ENCODE peak calls at places on chromosome 15, in ten cellular contexts. L is suprapubic skin; G is naive thymus-derived CD8-positive, alpha-beta T cell; H is A549; I is RWPE1; T is CD8-positive, alpha-beta memory T cell; P is GM23338; S is activated B cell treated with CpG ODN at 0.5 μM for 24 hours; Q is activated CD4-positive, alpha-beta T cell treated with anti-CD3 and anti-CD28 coated beads, Interleukin-2, amount 50 U/mL, for 1 hour; F is activated CD8-positive, alpha-beta memory T cell treated with anti-CD3 and anti-CD28 coated beads, Interleukin-2, amount 10 ng/mL, durations not matched to agents 7 days and 5 days. U is an unnamed sample.

GRCh38 chr15:69380100-69380725 is 33.9 kb upstream of the KIF23 start:
- DNase-seq in L (no peak), G (no peak), H (peak), I (no peak), T (no peak), P (peak), S (no peak), Q (no peak), F (no peak), U (peak)

GRCh38 chr15:80153900-80154299 is 1.1 kb downstream of the FAH start:
- DNase-seq in L (no peak), G (no peak), H (no peak), I (no peak), T (no peak), P (no peak), S (no peak), Q (no peak), F (no peak), U (no peak)

GRCh38 chr15:72770673-72771328 is 12.8 kb downstream of the ADPGK start:
- DNase-seq in L (no peak), G (no peak), H (peak), I (no peak), T (no peak), P (peak), S (no peak), Q (no peak), F (peak), U (no peak)

GRCh38 chr15:60962087-60962486 is 267.0 kb downstream of the RORA start:
- DNase-seq in L (no peak), G (no peak), H (no peak), I (no peak), T (no peak), P (no peak), S (no peak), Q (no peak), F (no peak), U (no peak)

GRCh38 chr15:100201376-100202280 is 140.1 kb downstream of the ADAMTS17 start:
- DNase-seq in L (no peak), G (peak), H (no peak), I (no peak), T (no peak), P (no peak), S (no peak), Q (no peak), F (peak), U (peak)

GRCh38 chr15:31347067-31347975 is 20.7 kb downstream of the KLF13 start:
- DNase-seq in L (no peak), G (peak), H (no peak), I (no peak), T (peak), P (no peak), S (no peak), Q (peak), F (peak), U (no peak)

GRCh38 chr15:81469154-81469553 is 95.1 kb upstream of the TMC3 start:
- DNase-seq in L (no peak), G (no peak), H (no peak), I (peak), T (no peak), P (no peak), S (no peak), Q (no peak), F (no peak), U (no peak)

GRCh38 chr15:39621210-39621609 is 40.3 kb downstream of the THBS1 start:
- DNase-seq in L (no peak), G (no peak), H (no peak), I (no peak), T (no peak), P (no peak), S (no peak), Q (no peak), F (no peak), U (no peak)

GRCh38 chr15:75056036-75056435 is 32.6 kb downstream of the PPCDC start:
- DNase-seq in L (no peak), G (no peak), H (no peak), I (no peak), T (no peak), P (no peak), S (no peak), Q (no peak), F (no peak), U (no peak)

GRCh38 chr15:101179341-101180153 is 72.3 kb downstream of the CHSY1 start:
- DNase-seq in L (peak), G (no peak), H (no peak), I (no peak), T (no peak), P (no peak), S (no peak), Q (no peak), F (no peak), U (no peak)

GRCh38 chr15:54803139-54803808 is 393.5 kb downstream of the RSL24D1 start:
- DNase-seq in L (no peak), G (no peak), H (peak), I (no peak), T (no peak), P (no peak), S (no peak), Q (no peak), F (no peak), U (no peak)

GRCh38 chr15:80418892-80419537 is 14.8 kb downstream of the ARNT2 start:
- DNase-seq in L (no peak), G (no peak), H (peak), I (peak), T (no peak), P (peak), S (no peak), Q (no peak), F (no peak), U (no peak)

GRCh38 chr15:83991163-83991562 is 244.4 kb upstream of the GOLGA6L4 start:
- DNase-seq in L (no peak), G (no peak), H (no peak), I (no peak), T (no peak), P (no peak), S (no peak), Q (no peak), F (no peak), U (no peak)

GRCh38 chr15:95329362-95329761 is 1001.1 kb upstream of the NR2F2 start:
- DNase-seq in L (no peak), G (no peak), H (no peak), I (no peak), T (no peak), P (no peak), S (no peak), Q (no peak), F (no peak), U (no peak)

GRCh38 chr15:63019539-63020109 is 22.9 kb upstream of the TPM1 start:
- DNase-seq in L (no peak), G (no peak), H (peak), I (peak), T (no peak), P (peak), S (no peak), Q (no peak), F (no peak), U (no peak)

GRCh38 chr15:75452364-75452967 is 976 bp upstream of the SIN3A start:
- DNase-seq in L (peak), G (peak), H (peak), I (peak), T (peak), P (peak), S (peak), Q (peak), F (peak), U (peak)

GRCh38 chr15:75902129-75902557 is 1.5 kb upstream of the FBXO22 start:
- DNase-seq in L (no peak), G (no peak), H (no peak), I (no peak), T (no peak), P (peak), S (no peak), Q (no peak), F (no peak), U (no peak)

GRCh38 chr15:68441045-68441743 is 9.2 kb upstream of the ITGA11 start:
- DNase-seq in L (no peak), G (no peak), H (no peak), I (no peak), T (no peak), P (no peak), S (no peak), Q (no peak), F (peak), U (no peak)

U was measured in mesenteric fat pad.